ENCODE peak calls at places on chromosomes 1 and 21, in five cellular contexts. U is NCI-H1694, J is kidney epithelial cell, G is HT1080, L is cardiac muscle cell. C is an unnamed sample.

GRCh38 chr21:39867198-39867650 is at the start of gene PCP4:
- DNase-seq in G (peak), U (peak), J (no peak), L (peak), C (peak)

GRCh38 chr1:228988655-228989054 is 253.4 kb downstream of the RHOU start:
- DNase-seq in G (no peak), J (no peak), U (peak), L (peak), C (no peak)

GRCh38 chr1:100006688-100007087 is 36.9 kb downstream of the SLC35A3 start:
- DNase-seq in G (no peak), U (no peak), J (no peak), L (no peak), C (no peak)

GRCh38 chr1:24643362-24644346 is 552 bp downstream of the SRRM1 start:
- DNase-seq in L (no peak), U (no peak), G (peak), J (no peak), C (no peak)

GRCh38 chr1:204435246-204435885 is 23.7 kb upstream of the PPP1R15B start:
- DNase-seq in J (no peak), U (no peak), L (peak), G (no peak), C (no peak)

GRCh38 chr21:31873696-31874599 is 1.1 kb downstream of the HUNK start:
- DNase-seq in J (no peak), G (no peak), U (peak), L (peak), C (peak)

GRCh38 chr1:229254910-229255541 is 15.9 kb upstream of the RAB4A start:
- DNase-seq in G (no peak), L (peak), U (peak), J (no peak), C (no peak)

GRCh38 chr1:23370744-23371710 is 1.4 kb upstream of the ZNF436 start:
- DNase-seq in J (no peak), U (no peak), L (peak), G (no peak), C (peak)

GRCh38 chr1:81029266-81029665 is 771.5 kb upstream of the ADGRL2 start:
- DNase-seq in U (no peak), J (no peak), G (no peak), L (peak), C (no peak)

GRCh38 chr1:179144621-179145020 is 62.8 kb downstream of the TOR3A start:
- DNase-seq in U (no peak), G (peak), L (no peak), J (no peak), C (no peak)